ENCODE peak calls at places on chromosome 19, in eight cellular contexts. One of them, this sample, is unnamed.

GRCh38 chr19:55694656-55695491 is 19.8 kb downstream of the EPN1 start:
- DNase-seq in effector memory CD4-positive, alpha-beta T cell: no peak
- DNase-seq in IMR-90: no peak
- DNase-seq in suprapubic skin: peak
- DNase-seq in neuronal stem cell: no peak
- DNase-seq in RWPE1: no peak
- DNase-seq in CD4-positive, CD25-positive, alpha-beta regulatory T cell: no peak
- DNase-seq in foreskin keratinocyte: no peak
- DNase-seq in this sample: no peak

GRCh38 chr19:52138614-52139290 is 986 bp downstream of the ZNF616 start:
- DNase-seq in effector memory CD4-positive, alpha-beta T cell: no peak
- DNase-seq in IMR-90: peak
- DNase-seq in suprapubic skin: no peak
- DNase-seq in neuronal stem cell: no peak
- DNase-seq in RWPE1: peak
- DNase-seq in CD4-positive, CD25-positive, alpha-beta regulatory T cell: peak
- DNase-seq in foreskin keratinocyte: peak
- DNase-seq in this sample: no peak

GRCh38 chr19:29966594-29967249 is 24.7 kb downstream of the URI1 start:
- DNase-seq in effector memory CD4-positive, alpha-beta T cell: no peak
- DNase-seq in IMR-90: peak
- DNase-seq in suprapubic skin: no peak
- DNase-seq in neuronal stem cell: no peak
- DNase-seq in RWPE1: no peak
- DNase-seq in CD4-positive, CD25-positive, alpha-beta regulatory T cell: peak
- DNase-seq in foreskin keratinocyte: no peak
- DNase-seq in this sample: no peak

GRCh38 chr19:38769635-38770211 is 3.6 kb downstream of the LGALS7 start:
- DNase-seq in effector memory CD4-positive, alpha-beta T cell: peak
- DNase-seq in IMR-90: peak
- DNase-seq in suprapubic skin: peak
- DNase-seq in neuronal stem cell: no peak
- DNase-seq in RWPE1: peak
- DNase-seq in CD4-positive, CD25-positive, alpha-beta regulatory T cell: peak
- DNase-seq in foreskin keratinocyte: peak
- DNase-seq in this sample: no peak

GRCh38 chr19:10881403-10882107 is 10.2 kb downstream of the CARM1 start:
- DNase-seq in effector memory CD4-positive, alpha-beta T cell: no peak
- DNase-seq in IMR-90: no peak
- DNase-seq in suprapubic skin: no peak
- DNase-seq in neuronal stem cell: peak
- DNase-seq in RWPE1: no peak
- DNase-seq in CD4-positive, CD25-positive, alpha-beta regulatory T cell: no peak
- DNase-seq in foreskin keratinocyte: no peak
- DNase-seq in this sample: no peak

GRCh38 chr19:5075603-5076002 is 106.7 kb downstream of the KDM4B start:
- DNase-seq in effector memory CD4-positive, alpha-beta T cell: no peak
- DNase-seq in IMR-90: no peak
- DNase-seq in suprapubic skin: no peak
- DNase-seq in neuronal stem cell: no peak
- DNase-seq in RWPE1: no peak
- DNase-seq in CD4-positive, CD25-positive, alpha-beta regulatory T cell: no peak
- DNase-seq in foreskin keratinocyte: no peak
- DNase-seq in this sample: no peak

GRCh38 chr19:34804115-34804514 is 31.1 kb upstream of the ZNF599 start:
- DNase-seq in effector memory CD4-positive, alpha-beta T cell: no peak
- DNase-seq in IMR-90: no peak
- DNase-seq in suprapubic skin: no peak
- DNase-seq in neuronal stem cell: no peak
- DNase-seq in RWPE1: no peak
- DNase-seq in CD4-positive, CD25-positive, alpha-beta regulatory T cell: no peak
- DNase-seq in foreskin keratinocyte: no peak
- DNase-seq in this sample: no peak

GRCh38 chr19:48890551-48890950 is 8.0 kb downstream of the TULP2 start:
- DNase-seq in effector memory CD4-positive, alpha-beta T cell: no peak
- DNase-seq in IMR-90: no peak
- DNase-seq in suprapubic skin: no peak
- DNase-seq in neuronal stem cell: no peak
- DNase-seq in RWPE1: no peak
- DNase-seq in CD4-positive, CD25-positive, alpha-beta regulatory T cell: no peak
- DNase-seq in foreskin keratinocyte: no peak
- DNase-seq in this sample: no peak

GRCh38 chr19:52748336-52748950 is 13.6 kb upstream of the ZNF611 start:
- DNase-seq in effector memory CD4-positive, alpha-beta T cell: no peak
- DNase-seq in IMR-90: peak
- DNase-seq in suprapubic skin: no peak
- DNase-seq in neuronal stem cell: no peak
- DNase-seq in RWPE1: peak
- DNase-seq in CD4-positive, CD25-positive, alpha-beta regulatory T cell: peak
- DNase-seq in foreskin keratinocyte: no peak
- DNase-seq in this sample: no peak

GRCh38 chr19:9945319-9945966 is 9.1 kb upstream of the OLFM2 start:
- DNase-seq in effector memory CD4-positive, alpha-beta T cell: no peak
- DNase-seq in IMR-90: peak
- DNase-seq in suprapubic skin: peak
- DNase-seq in neuronal stem cell: no peak
- DNase-seq in RWPE1: peak
- DNase-seq in CD4-positive, CD25-positive, alpha-beta regulatory T cell: no peak
- DNase-seq in foreskin keratinocyte: peak
- DNase-seq in this sample: peak

GRCh38 chr19:51136891-51137551 is 5.1 kb upstream of the SIGLEC7 start:
- DNase-seq in effector memory CD4-positive, alpha-beta T cell: no peak
- DNase-seq in IMR-90: no peak
- DNase-seq in suprapubic skin: no peak
- DNase-seq in neuronal stem cell: no peak
- DNase-seq in RWPE1: no peak
- DNase-seq in CD4-positive, CD25-positive, alpha-beta regulatory T cell: no peak
- DNase-seq in foreskin keratinocyte: no peak
- DNase-seq in this sample: no peak

GRCh38 chr19:5967994-5968430 is 9.9 kb downstream of the RANBP3 start:
- DNase-seq in effector memory CD4-positive, alpha-beta T cell: peak
- DNase-seq in IMR-90: peak
- DNase-seq in suprapubic skin: peak
- DNase-seq in neuronal stem cell: peak
- DNase-seq in RWPE1: peak
- DNase-seq in CD4-positive, CD25-positive, alpha-beta regulatory T cell: peak
- DNase-seq in foreskin keratinocyte: peak
- DNase-seq in this sample: peak

GRCh38 chr19:3406571-3407111 is 40.3 kb downstream of the NFIC start:
- DNase-seq in effector memory CD4-positive, alpha-beta T cell: no peak
- DNase-seq in IMR-90: no peak
- DNase-seq in suprapubic skin: no peak
- DNase-seq in neuronal stem cell: no peak
- DNase-seq in RWPE1: no peak
- DNase-seq in CD4-positive, CD25-positive, alpha-beta regulatory T cell: no peak
- DNase-seq in foreskin keratinocyte: no peak
- DNase-seq in this sample: no peak

GRCh38 chr19:3402631-3403443 is 36.5 kb downstream of the NFIC start:
- DNase-seq in effector memory CD4-positive, alpha-beta T cell: no peak
- DNase-seq in IMR-90: no peak
- DNase-seq in suprapubic skin: no peak
- DNase-seq in neuronal stem cell: no peak
- DNase-seq in RWPE1: no peak
- DNase-seq in CD4-positive, CD25-positive, alpha-beta regulatory T cell: no peak
- DNase-seq in foreskin keratinocyte: no peak
- DNase-seq in this sample: no peak

GRCh38 chr19:3404324-3405260 is 38.2 kb downstream of the NFIC start:
- DNase-seq in effector memory CD4-positive, alpha-beta T cell: no peak
- DNase-seq in IMR-90: peak
- DNase-seq in suprapubic skin: peak
- DNase-seq in neuronal stem cell: no peak
- DNase-seq in RWPE1: no peak
- DNase-seq in CD4-positive, CD25-positive, alpha-beta regulatory T cell: no peak
- DNase-seq in foreskin keratinocyte: no peak
- DNase-seq in this sample: no peak

GRCh38 chr19:3403489-3404323 is 37.3 kb downstream of the NFIC start:
- DNase-seq in effector memory CD4-positive, alpha-beta T cell: no peak
- DNase-seq in IMR-90: peak
- DNase-seq in suprapubic skin: peak
- DNase-seq in neuronal stem cell: no peak
- DNase-seq in RWPE1: no peak
- DNase-seq in CD4-positive, CD25-positive, alpha-beta regulatory T cell: no peak
- DNase-seq in foreskin keratinocyte: no peak
- DNase-seq in this sample: no peak

GRCh38 chr19:3405261-3405653 is 38.9 kb downstream of the NFIC start:
- DNase-seq in effector memory CD4-positive, alpha-beta T cell: no peak
- DNase-seq in IMR-90: no peak
- DNase-seq in suprapubic skin: no peak
- DNase-seq in neuronal stem cell: no peak
- DNase-seq in RWPE1: no peak
- DNase-seq in CD4-positive, CD25-positive, alpha-beta regulatory T cell: no peak
- DNase-seq in foreskin keratinocyte: no peak
- DNase-seq in this sample: no peak
- H3K27ac ChIP-seq in effector memory CD4-positive, alpha-beta T cell: no peak
- H3K27ac ChIP-seq in IMR-90: peak
- H3K27ac ChIP-seq in suprapubic skin: peak
- H3K27ac ChIP-seq in neuronal stem cell: no peak
- H3K27ac ChIP-seq in RWPE1: peak
- H3K27ac ChIP-seq in CD4-positive, CD25-positive, alpha-beta regulatory T cell: no peak
- H3K27ac ChIP-seq in foreskin keratinocyte: peak
- H3K27ac ChIP-seq in this sample: peak

DNA sequence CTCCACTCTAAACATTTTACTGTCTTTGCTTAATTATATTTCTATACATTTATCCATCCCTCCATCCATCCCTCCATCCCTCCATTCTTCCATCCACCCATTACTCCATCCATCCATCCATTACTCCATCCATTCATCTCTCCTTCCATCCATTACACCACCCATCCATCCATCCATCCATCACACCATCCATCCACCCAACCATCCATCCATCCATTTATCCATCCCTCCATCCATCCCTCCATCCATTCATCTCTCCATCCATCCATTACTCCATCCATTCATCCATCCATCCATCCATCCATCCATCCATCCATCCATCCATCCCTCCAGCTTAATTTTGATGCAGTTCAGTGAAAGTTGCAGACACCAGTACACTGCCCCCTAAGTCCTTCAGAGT is 5.0 kb upstream of the HIF3A start:
- DNase-seq in effector memory CD4-positive, alpha-beta T cell: no peak
- DNase-seq in IMR-90: no peak
- DNase-seq in suprapubic skin: no peak
- DNase-seq in neuronal stem cell: no peak
- DNase-seq in RWPE1: no peak
- DNase-seq in CD4-positive, CD25-positive, alpha-beta regulatory T cell: no peak
- DNase-seq in foreskin keratinocyte: no peak
- DNase-seq in this sample: no peak
- H3K27ac ChIP-seq in effector memory CD4-positive, alpha-beta T cell: no peak
- H3K27ac ChIP-seq in IMR-90: no peak
- H3K27ac ChIP-seq in suprapubic skin: no peak
- H3K27ac ChIP-seq in neuronal stem cell: no peak
- H3K27ac ChIP-seq in RWPE1: no peak
- H3K27ac ChIP-seq in CD4-positive, CD25-positive, alpha-beta regulatory T cell: no peak
- H3K27ac ChIP-seq in foreskin keratinocyte: no peak
- H3K27ac ChIP-seq in this sample: no peak

GRCh38 chr19:28516415-28516872 is 696.5 kb downstream of the UQCRFS1 start:
- DNase-seq in effector memory CD4-positive, alpha-beta T cell: no peak
- DNase-seq in IMR-90: no peak
- DNase-seq in suprapubic skin: no peak
- DNase-seq in neuronal stem cell: no peak
- DNase-seq in RWPE1: no peak
- DNase-seq in CD4-positive, CD25-positive, alpha-beta regulatory T cell: no peak
- DNase-seq in foreskin keratinocyte: no peak
- DNase-seq in this sample: no peak
- H3K27ac ChIP-seq in effector memory CD4-positive, alpha-beta T cell: no peak
- H3K27ac ChIP-seq in IMR-90: no peak
- H3K27ac ChIP-seq in suprapubic skin: no peak
- H3K27ac ChIP-seq in neuronal stem cell: no peak
- H3K27ac ChIP-seq in RWPE1: no peak
- H3K27ac ChIP-seq in CD4-positive, CD25-positive, alpha-beta regulatory T cell: no peak
- H3K27ac ChIP-seq in foreskin keratinocyte: no peak
- H3K27ac ChIP-seq in this sample: no peak

GRCh38 chr19:15424121-15424520 is 5.3 kb upstream of the AKAP8L start:
- DNase-seq in effector memory CD4-positive, alpha-beta T cell: no peak
- DNase-seq in IMR-90: no peak
- DNase-seq in suprapubic skin: no peak
- DNase-seq in neuronal stem cell: no peak
- DNase-seq in RWPE1: no peak
- DNase-seq in CD4-positive, CD25-positive, alpha-beta regulatory T cell: no peak
- DNase-seq in foreskin keratinocyte: no peak
- DNase-seq in this sample: no peak

GRCh38 chr19:15421726-15422260 is 3.0 kb upstream of the AKAP8L start:
- DNase-seq in effector memory CD4-positive, alpha-beta T cell: no peak
- DNase-seq in IMR-90: no peak
- DNase-seq in suprapubic skin: no peak
- DNase-seq in neuronal stem cell: no peak
- DNase-seq in RWPE1: no peak
- DNase-seq in CD4-positive, CD25-positive, alpha-beta regulatory T cell: no peak
- DNase-seq in foreskin keratinocyte: no peak
- DNase-seq in this sample: no peak

GRCh38 chr19:15421136-15421535 is 2.3 kb upstream of the AKAP8L start:
- DNase-seq in effector memory CD4-positive, alpha-beta T cell: no peak
- DNase-seq in IMR-90: peak
- DNase-seq in suprapubic skin: no peak
- DNase-seq in neuronal stem cell: no peak
- DNase-seq in RWPE1: no peak
- DNase-seq in CD4-positive, CD25-positive, alpha-beta regulatory T cell: no peak
- DNase-seq in foreskin keratinocyte: no peak
- DNase-seq in this sample: no peak

GRCh38 chr19:15423130-15423529 is 4.3 kb upstream of the AKAP8L start:
- DNase-seq in effector memory CD4-positive, alpha-beta T cell: no peak
- DNase-seq in IMR-90: no peak
- DNase-seq in suprapubic skin: no peak
- DNase-seq in neuronal stem cell: no peak
- DNase-seq in RWPE1: no peak
- DNase-seq in CD4-positive, CD25-positive, alpha-beta regulatory T cell: no peak
- DNase-seq in foreskin keratinocyte: no peak
- DNase-seq in this sample: no peak

DNA sequence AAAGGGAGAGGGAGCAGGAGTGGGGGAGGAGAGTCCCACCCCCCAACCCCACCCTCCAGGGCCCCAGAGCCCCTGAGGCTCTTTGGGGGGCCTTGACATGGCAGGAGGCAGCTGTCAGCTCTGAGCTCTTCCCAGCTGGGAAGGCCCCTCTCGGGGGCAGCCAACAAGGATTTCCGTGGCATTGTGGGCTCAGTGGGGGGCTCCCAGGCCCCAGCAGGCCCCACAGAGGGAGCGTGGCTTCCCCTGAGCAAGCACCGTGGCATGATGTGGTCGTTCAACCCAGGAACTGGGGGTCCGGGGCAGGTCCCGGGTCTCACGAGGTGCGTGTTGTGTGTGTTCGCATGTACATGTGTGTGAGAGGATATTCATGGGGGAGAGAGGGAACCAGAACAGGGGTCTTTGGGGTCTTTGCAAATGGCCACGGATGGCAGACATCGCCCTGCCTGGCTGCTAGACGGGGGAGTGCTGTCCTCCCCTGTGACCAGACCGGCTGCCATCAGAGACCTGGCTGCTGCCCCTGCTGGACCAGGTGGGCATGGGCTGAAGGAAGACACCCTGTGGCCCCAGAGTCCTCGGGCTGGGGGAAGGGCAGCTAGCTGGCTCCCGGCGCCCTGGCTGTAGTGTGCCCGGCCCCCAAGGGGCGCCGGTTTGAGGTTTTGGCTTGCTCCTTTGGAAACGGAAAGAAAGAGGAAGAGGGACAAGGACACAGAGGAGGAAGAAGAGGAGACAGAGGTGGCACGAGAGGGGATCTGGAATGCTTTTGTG is 3.7 kb upstream of the AKAP8L start:
- DNase-seq in effector memory CD4-positive, alpha-beta T cell: no peak
- DNase-seq in IMR-90: no peak
- DNase-seq in suprapubic skin: no peak
- DNase-seq in neuronal stem cell: no peak
- DNase-seq in RWPE1: no peak
- DNase-seq in CD4-positive, CD25-positive, alpha-beta regulatory T cell: no peak
- DNase-seq in foreskin keratinocyte: no peak
- DNase-seq in this sample: no peak
- H3K27ac ChIP-seq in effector memory CD4-positive, alpha-beta T cell: no peak
- H3K27ac ChIP-seq in IMR-90: no peak
- H3K27ac ChIP-seq in suprapubic skin: no peak
- H3K27ac ChIP-seq in neuronal stem cell: no peak
- H3K27ac ChIP-seq in RWPE1: peak
- H3K27ac ChIP-seq in CD4-positive, CD25-positive, alpha-beta regulatory T cell: no peak
- H3K27ac ChIP-seq in foreskin keratinocyte: no peak
- H3K27ac ChIP-seq in this sample: no peak

This sample was measured in epithelial cell of prostate.